ENCODE peak calls at places on chromosomes 6 and 20, in four cellular contexts. F, G, Y and B are unnamed samples.

GRCh38 chr6:121731381-121731780 is 295.9 kb downstream of the GJA1 start:
- DNase-seq in G (no peak), Y (no peak), F (no peak), B (no peak)

GRCh38 chr6:34341481-34341971 is 50.9 kb downstream of the NUDT3 start:
- DNase-seq in G (peak), F (no peak), Y (no peak), B (no peak)

GRCh38 chr6:169028343-169028742 is 225.3 kb downstream of the THBS2 start:
- DNase-seq in F (no peak), G (no peak), Y (no peak), B (no peak)

GRCh38 chr6:2999621-3000455 is at the start of gene NQO2:
- DNase-seq in F (peak), Y (peak), G (peak), B (peak)

GRCh38 chr6:99822741-99823512 is 171.1 kb downstream of the MCHR2 start:
- DNase-seq in F (no peak), G (peak), Y (peak), B (no peak)

GRCh38 chr6:152696543-152696942 is 1.2 kb upstream of the MYCT1 start:
- DNase-seq in F (no peak), G (peak), Y (no peak), B (no peak)

GRCh38 chr6:32413427-32414047 is 6.6 kb upstream of the BTNL2 start:
- DNase-seq in G (peak), Y (no peak), F (peak), B (peak)

GRCh38 chr6:12844284-12845223 is 128.0 kb downstream of the PHACTR1 start:
- DNase-seq in Y (peak), F (no peak), G (peak), B (no peak)

GRCh38 chr20:52083627-52084232 is 107.8 kb downstream of the ZFP64 start:
- DNase-seq in Y (no peak), G (peak), F (no peak), B (peak)

GRCh38 chr20:50731930-50732690 is 730 bp downstream of the PARD6B start:
- DNase-seq in G (no peak), F (no peak), Y (no peak), B (no peak)

GRCh38 chr6:139187489-139187888 is 52.6 kb downstream of the HECA start:
- DNase-seq in G (peak), F (no peak), Y (no peak), B (no peak)

GRCh38 chr6:113739066-113739655 is 118.0 kb upstream of the MARCKS start:
- DNase-seq in F (no peak), G (no peak), Y (no peak), B (no peak)